ENCODE peak calls at places on chromosome 4, in five cellular contexts. S is fibroblast of lung, Q is SW480, H is HT-29, O is ELR. W is an unnamed sample.

GRCh38 chr4:76430519-76431388 is 4.3 kb upstream of the SHROOM3 start:
- DNase-seq in S (peak), Q (peak), H (peak), O (peak), W (no peak)

GRCh38 chr4:108345862-108346530 is 177.3 kb upstream of the LEF1 start:
- DNase-seq in S (peak), Q (peak), H (no peak), O (peak), W (no peak)

GRCh38 chr4:183438458-183439113 is 5.8 kb upstream of the CDKN2AIP start:
- DNase-seq in S (peak), Q (peak), H (peak), O (peak), W (no peak)

GRCh38 chr4:2159931-2160330 is 82.0 kb downstream of the HAUS3 start:
- DNase-seq in S (peak), Q (no peak), H (no peak), O (no peak), W (no peak)

GRCh38 chr4:167100120-167100519 is 134.2 kb downstream of the SPOCK3 start:
- DNase-seq in S (peak), Q (no peak), H (peak), O (peak), W (no peak)

GRCh38 chr4:25860586-25861421 is 2.0 kb downstream of the SEL1L3 start:
- DNase-seq in S (no peak), Q (no peak), H (no peak), O (no peak), W (no peak)

GRCh38 chr4:173256825-173257224 is 77.3 kb downstream of the HMGB2 start:
- DNase-seq in S (no peak), Q (no peak), H (no peak), O (no peak), W (no peak)

GRCh38 chr4:2862528-2862927 is 18.9 kb downstream of the ADD1 start:
- DNase-seq in S (peak), Q (peak), H (peak), O (peak), W (peak)

GRCh38 chr4:110087116-110087708 is 111.2 kb downstream of the ELOVL6 start:
- DNase-seq in S (peak), Q (no peak), H (peak), O (peak), W (no peak)

GRCh38 chr4:182143086-182143821 is 99.9 kb upstream of the TENM3 start:
- DNase-seq in S (peak), Q (peak), H (peak), O (peak), W (no peak)

GRCh38 chr4:25977397-25978170 is 63.6 kb downstream of the SMIM20 start:
- DNase-seq in S (no peak), Q (no peak), H (no peak), O (no peak), W (no peak)

GRCh38 chr4:134862116-134862515 is 660.5 kb upstream of the PABPC4L start:
- DNase-seq in S (peak), Q (no peak), H (no peak), O (peak), W (no peak)

GRCh38 chr4:173538148-173538902 is 8.3 kb upstream of the HAND2 start:
- DNase-seq in S (no peak), Q (peak), H (no peak), O (no peak), W (no peak)

GRCh38 chr4:48439988-48440387 is 43.2 kb upstream of the SLC10A4 start:
- DNase-seq in S (peak), Q (no peak), H (no peak), O (no peak), W (no peak)

GRCh38 chr4:8245879-8246833 is 23.4 kb upstream of the HTRA3 start:
- DNase-seq in S (no peak), Q (no peak), H (no peak), O (no peak), W (no peak)

GRCh38 chr4:179709961-179710624 is 2267.9 kb upstream of the AGA start:
- DNase-seq in S (no peak), Q (no peak), H (no peak), O (no peak), W (no peak)

GRCh38 chr4:8701101-8702019 is 108.8 kb downstream of the CPZ start:
- DNase-seq in S (no peak), Q (no peak), H (no peak), O (no peak), W (no peak)

GRCh38 chr4:34733185-34733916 is 1511.0 kb downstream of the ARAP2 start:
- DNase-seq in S (no peak), Q (peak), H (no peak), O (no peak), W (peak)